ENCODE peak calls at places on chromosomes 16 and 17, in four cellular contexts. S is T-helper 1 cell, R is germinal center, U is sciatic nerve. Q is an unnamed sample.

GRCh38 chr17:45579529-45580495 is 89.3 kb upstream of the PLEKHM1 start:
- DNase-seq in S (no peak), R (no peak), U (no peak), Q (no peak)

GRCh38 chr17:48453447-48453846 is 23.4 kb upstream of the SKAP1 start:
- DNase-seq in S (no peak), R (no peak), U (no peak), Q (no peak)

GRCh38 chr17:54992797-54993639 is 24.5 kb downstream of the STXBP4 start:
- DNase-seq in S (no peak), R (peak; percentile 25), U (no peak), Q (peak; percentile 3)

GRCh38 chr17:8393470-8394231 is 4.0 kb downstream of the RNF222 start:
- DNase-seq in S (peak; percentile 24), R (peak; percentile 55), U (no peak), Q (no peak)

GRCh38 chr17:70313031-70313430 is 143.7 kb downstream of the KCNJ2 start:
- DNase-seq in S (no peak), R (no peak), U (no peak), Q (no peak)

GRCh38 chr17:63911657-63912100 is 621 bp upstream of the CSHL1 start:
- DNase-seq in S (peak; percentile 54), R (peak; percentile 70), U (peak; percentile 69), Q (no peak)

GRCh38 chr16:87706278-87707000 is 59.3 kb downstream of the KLHDC4 start:
- DNase-seq in S (no peak), R (no peak), U (no peak), Q (no peak)

GRCh38 chr16:74575805-74576643 is 30.9 kb downstream of the GLG1 start:
- DNase-seq in S (no peak), R (no peak), U (no peak), Q (no peak)

GRCh38 chr16:87541882-87542234 is 49.0 kb upstream of the ZCCHC14 start:
- DNase-seq in S (no peak), R (no peak), U (no peak), Q (no peak)

GRCh38 chr16:74611721-74612120 is 4.8 kb upstream of the GLG1 start:
- DNase-seq in S (no peak), R (no peak), U (no peak), Q (no peak)